ENCODE peak calls at places on chromosome 5, in six cellular contexts. W is A549, J is endothelial cell of umbilical vein, E is K562, B is HepG2, C is GM12878. U is an unnamed sample.

GRCh38 chr5:136042665-136043121 is 13.9 kb downstream of the TGFBI start:
- DNase-seq in W (no peak), J (peak; percentile 77), E (no peak), B (peak; percentile 29), C (no peak), U (peak; percentile 68)

GRCh38 chr5:168679515-168679920 is 100.3 kb upstream of the PANK3 start:
- DNase-seq in W (peak; percentile 71), J (peak; percentile 75), E (peak; percentile 78), B (peak; percentile 56), C (peak; percentile 16), U (peak; percentile 69)

GRCh38 chr5:55278778-55279177 is 28.7 kb downstream of the DHX29 start:
- DNase-seq in W (no peak), J (no peak), E (no peak), B (no peak), C (no peak), U (no peak)

GRCh38 chr5:35026280-35026840 is 21.4 kb downstream of the AGXT2 start:
- DNase-seq in W (no peak), J (no peak), E (no peak), B (no peak), C (no peak), U (no peak)

GRCh38 chr5:142915840-142916424 is 145.8 kb downstream of the ARHGAP26 start:
- DNase-seq in W (peak; percentile 63), J (no peak), E (peak; percentile 14), B (peak; percentile 50), C (peak; percentile 51), U (peak; percentile 65)

GRCh38 chr5:369151-369939 is 47.8 kb downstream of the AHRR start:
- DNase-seq in W (no peak), J (no peak), E (no peak), B (no peak), C (peak; percentile 40), U (no peak)

GRCh38 chr5:99176186-99176585 is 247.4 kb upstream of the CHD1 start:
- DNase-seq in W (no peak), J (no peak), E (no peak), B (no peak), C (no peak), U (no peak)

GRCh38 chr5:157253547-157253946 is 12.4 kb upstream of the CYFIP2 start:
- DNase-seq in W (peak; percentile 45), J (peak; percentile 57), E (peak; percentile 59), B (peak; percentile 35), C (no peak), U (peak; percentile 58)

GRCh38 chr5:152649609-152650008 is 244.5 kb upstream of the NMUR2 start:
- DNase-seq in W (no peak), J (no peak), E (no peak), B (no peak), C (no peak), U (no peak)

GRCh38 chr5:154276932-154277331 is 86.4 kb downstream of the GALNT10 start:
- DNase-seq in W (peak; percentile 23), J (no peak), E (peak; percentile 52), B (no peak), C (no peak), U (no peak)

GRCh38 chr5:5381259-5382006 is 41.0 kb upstream of the ICE1 start:
- DNase-seq in W (no peak), J (no peak), E (no peak), B (no peak), C (no peak), U (no peak)

DNA sequence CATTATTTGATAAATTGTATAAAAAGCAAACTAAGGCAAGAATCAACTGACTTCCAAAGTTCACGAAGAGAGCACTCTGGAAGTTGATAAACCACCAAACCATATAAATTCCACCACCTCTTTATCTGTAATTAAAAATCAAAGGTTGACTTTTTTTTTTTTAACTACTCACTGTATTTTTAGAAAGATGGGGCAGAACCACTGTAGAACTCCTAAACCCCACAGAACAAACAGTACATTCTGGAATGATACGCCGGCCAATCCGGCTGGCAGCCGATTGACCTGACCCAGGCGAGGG is 435 bp upstream of the CCNG1 start:
- DNase-seq in W (no peak), J (no peak), E (no peak), B (no peak), C (no peak), U (no peak)
- TF ChIP-seq POLR2A in W (peak; percentile 63), J (no peak), E (peak; percentile 91), B (no peak), C (no peak), U (peak; percentile 75)

DNA sequence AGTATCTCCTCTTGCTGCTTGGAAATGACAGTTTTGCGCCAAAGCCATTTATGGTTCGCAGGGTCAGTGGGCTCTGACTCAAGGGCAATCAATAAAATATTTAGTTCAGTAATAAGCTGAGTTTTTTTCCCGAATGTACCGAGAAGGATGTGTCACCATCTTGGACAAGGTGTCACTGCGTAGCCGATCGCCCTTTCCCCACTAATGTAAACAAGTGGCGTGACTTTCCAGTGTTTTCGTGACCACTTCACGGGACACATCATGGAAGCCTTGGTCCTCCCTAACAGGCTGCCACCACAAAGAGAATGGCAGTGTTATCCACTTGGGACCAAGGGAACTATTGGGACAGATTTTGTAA is 16.4 kb downstream of the ISL1 start:
- DNase-seq in W (no peak), J (no peak), E (no peak), B (no peak), C (no peak), U (no peak)
- TF ChIP-seq CTCF in W (no peak), J (no peak), E (no peak), B (no peak), C (no peak), U (no peak)

GRCh38 chr5:128345247-128345646 is 192.8 kb downstream of the FBN2 start:
- DNase-seq in W (no peak), J (no peak), E (no peak), B (no peak), C (no peak), U (no peak)

GRCh38 chr5:128350705-128351104 is 187.3 kb downstream of the FBN2 start:
- DNase-seq in W (no peak), J (no peak), E (no peak), B (no peak), C (no peak), U (no peak)

GRCh38 chr5:128353416-128354107 is 184.5 kb downstream of the FBN2 start:
- DNase-seq in W (no peak), J (peak; percentile 6), E (no peak), B (no peak), C (no peak), U (no peak)

GRCh38 chr5:128346038-128346437 is 192.0 kb downstream of the FBN2 start:
- DNase-seq in W (no peak), J (no peak), E (no peak), B (no peak), C (no peak), U (no peak)

DNA sequence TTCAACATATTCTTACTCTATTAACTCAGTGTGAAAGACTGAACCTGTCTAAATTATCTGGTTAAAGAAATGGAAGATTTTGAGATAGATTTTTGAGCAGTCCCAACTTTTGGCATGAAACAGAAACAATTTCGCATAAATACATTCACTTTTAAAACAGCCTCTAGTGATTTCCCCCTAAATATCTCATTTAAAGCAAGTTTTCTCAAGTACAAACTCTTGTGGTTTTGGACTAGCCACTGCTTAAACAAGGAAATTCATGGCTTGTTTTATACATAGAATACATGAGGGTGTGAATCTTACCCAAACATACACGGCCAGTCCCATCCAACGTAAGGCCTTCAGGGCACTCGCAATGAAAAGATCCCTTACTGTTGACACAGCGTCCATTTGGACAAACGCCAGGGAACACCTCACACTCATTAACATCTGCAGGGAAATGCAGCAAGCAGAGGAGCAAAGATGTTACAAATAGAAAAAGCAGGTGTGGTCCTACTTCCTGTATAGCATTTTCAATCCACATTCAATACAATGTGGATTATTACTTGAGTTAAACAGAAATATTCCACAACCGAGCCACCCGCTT is 188.9 kb downstream of the FBN2 start:
- DNase-seq in W (peak; percentile 51), J (no peak), E (no peak), B (no peak), C (no peak), U (no peak)
- TF ChIP-seq MYC in W (no peak), J (no peak), E (no peak), B (no peak), C (no peak), U (no peak)

DNA sequence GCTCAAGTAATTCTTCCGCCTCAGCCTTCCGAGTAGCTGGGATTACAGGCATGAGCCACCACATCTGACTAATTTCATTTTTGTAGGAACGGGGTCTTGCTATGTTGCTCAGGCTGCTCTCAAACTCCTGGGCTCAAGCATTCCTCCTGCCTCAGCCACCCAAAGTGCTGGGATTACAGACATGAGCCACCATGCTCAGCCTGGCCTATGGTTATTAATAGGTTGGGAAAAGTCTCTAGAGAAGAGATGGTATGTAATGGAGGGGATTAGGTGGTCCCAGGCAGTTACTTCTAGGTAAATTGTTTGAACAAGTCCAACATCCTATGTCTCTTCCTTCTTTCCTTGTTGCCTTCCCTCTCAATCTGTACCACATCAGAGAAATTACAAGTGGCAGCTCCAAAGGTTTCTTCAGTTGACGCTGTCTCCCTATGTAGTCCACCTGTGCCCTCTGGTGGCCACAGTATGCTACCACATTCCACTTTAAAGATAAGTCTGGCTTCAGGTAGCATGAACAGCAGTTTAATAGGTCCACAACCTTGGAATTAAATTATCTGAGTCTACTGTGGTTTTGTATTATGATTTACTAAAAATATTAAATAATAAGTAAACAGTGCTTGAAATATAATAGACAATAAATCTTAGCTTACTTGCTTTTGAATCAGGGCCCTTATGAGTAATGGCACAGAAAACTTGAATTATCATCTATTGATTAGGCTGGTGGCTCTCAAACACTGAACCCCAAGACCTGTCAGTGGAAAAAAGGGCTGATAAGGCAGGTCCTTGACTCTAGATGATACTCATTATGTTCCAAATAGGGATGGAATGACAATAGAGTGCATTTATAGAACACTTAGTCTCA is 9.7 kb downstream of the TIGD6 start:
- DNase-seq in W (peak; percentile 81), J (peak; percentile 79), E (peak; percentile 72), B (peak; percentile 76), C (peak; percentile 26), U (peak; percentile 79)
- TF ChIP-seq POLR2A in W (no peak), J (no peak), E (no peak), B (no peak), C (no peak), U (no peak)

GRCh38 chr5:14872070-14872989 is 752 bp upstream of the ANKH start:
- DNase-seq in W (peak; percentile 48), J (peak; percentile 46), E (peak; percentile 61), B (peak; percentile 53), C (no peak), U (peak; percentile 64)
- TF ChIP-seq CTCF in W (peak; percentile 33), J (peak; percentile 7), E (no peak), B (no peak), C (no peak), U (no peak)

U was measured in NB4.